ENCODE peak calls at places on chromosomes 11 and 22, in seven cellular contexts. S is adrenal gland; V is A549; A is CD8-positive, alpha-beta T cell; Q is pancreas; U is Karpas-422; Z is SK-N-SH. D is an unnamed sample.

GRCh38 chr11:48005133-48005532 is 24.8 kb downstream of the PTPRJ start:
- DNase-seq in S (no peak), V (no peak), A (peak; percentile 50), Q (no peak), U (no peak), Z (no peak), D (no peak)

GRCh38 chr11:113644605-113645004 is 61.5 kb downstream of the TMPRSS5 start:
- DNase-seq in S (no peak), V (no peak), A (no peak), Q (no peak), U (no peak), Z (peak; percentile 67), D (no peak)

GRCh38 chr22:50014655-50015401 is 2.3 kb upstream of the IL17REL start:
- DNase-seq in S (no peak), V (no peak), A (peak; percentile 24), Q (no peak), U (no peak), Z (peak; percentile 62), D (peak; percentile 44)

GRCh38 chr11:64498151-64498550 is 92.9 kb upstream of the SLC22A12 start:
- DNase-seq in S (no peak), V (no peak), A (no peak), Q (no peak), U (no peak), Z (no peak), D (no peak)

GRCh38 chr11:128685383-128686044 is 8.4 kb upstream of the FLI1 start:
- DNase-seq in S (no peak), V (no peak), A (no peak), Q (no peak), U (no peak), Z (no peak), D (no peak)

GRCh38 chr11:133937015-133937414 is 19.8 kb downstream of the IGSF9B start:
- DNase-seq in S (no peak), V (no peak), A (no peak), Q (no peak), U (no peak), Z (peak; percentile 95), D (no peak)

GRCh38 chr11:106101797-106102196 is 24.3 kb downstream of the AASDHPPT start:
- DNase-seq in S (no peak), V (peak; percentile 4), A (no peak), Q (no peak), U (no peak), Z (no peak), D (no peak)

GRCh38 chr11:44342616-44343015 is 32.7 kb upstream of the ALX4 start:
- DNase-seq in S (no peak), V (no peak), A (no peak), Q (no peak), U (no peak), Z (no peak), D (no peak)

GRCh38 chr11:62646825-62647608 is 604 bp upstream of the GANAB start:
- DNase-seq in S (no peak), V (no peak), A (no peak), Q (no peak), U (no peak), Z (peak; percentile 43), D (no peak)

GRCh38 chr22:45864959-45865496 is 111.9 kb downstream of the WNT7B start:
- DNase-seq in S (no peak), V (no peak), A (no peak), Q (no peak), U (no peak), Z (no peak), D (no peak)

GRCh38 chr22:45867906-45868555 is 108.9 kb downstream of the WNT7B start:
- DNase-seq in S (no peak), V (no peak), A (no peak), Q (no peak), U (no peak), Z (no peak), D (no peak)

GRCh38 chr22:45867118-45867905 is 109.7 kb downstream of the WNT7B start:
- DNase-seq in S (no peak), V (no peak), A (no peak), Q (no peak), U (no peak), Z (peak; percentile 87), D (peak; percentile 51)

GRCh38 chr22:45865561-45866397 is 111.2 kb downstream of the WNT7B start:
- DNase-seq in S (no peak), V (no peak), A (no peak), Q (no peak), U (no peak), Z (no peak), D (no peak)

GRCh38 chr22:45866398-45867117 is 110.4 kb downstream of the WNT7B start:
- DNase-seq in S (no peak), V (no peak), A (no peak), Q (no peak), U (no peak), Z (peak; percentile 56), D (no peak)
- H3K4me1 ChIP-seq in S (peaks cover 11% of the 10 kb centered on the region), V (peaks cover 18% of the 10 kb centered on the region), A (no peaks in the 10 kb centered on the region), Q (no peaks in the 10 kb centered on the region), U (peaks cover 2% of the 10 kb centered on the region), Z (no peaks in the 10 kb centered on the region), D (peaks cover 9% of the 10 kb centered on the region)

GRCh38 chr11:1460994-1461805 is 25.4 kb downstream of the MOB2 start:
- DNase-seq in S (peak; percentile 27), V (no peak), A (no peak), Q (no peak), U (no peak), Z (no peak), D (no peak)
- H3K27ac ChIP-seq in S (no peak overlapping the region), V (no peak overlapping the region), A (no peak overlapping the region), Q (no peak overlapping the region), U (no peak overlapping the region), Z (no peak overlapping the region), D (no peak overlapping the region)

DNA sequence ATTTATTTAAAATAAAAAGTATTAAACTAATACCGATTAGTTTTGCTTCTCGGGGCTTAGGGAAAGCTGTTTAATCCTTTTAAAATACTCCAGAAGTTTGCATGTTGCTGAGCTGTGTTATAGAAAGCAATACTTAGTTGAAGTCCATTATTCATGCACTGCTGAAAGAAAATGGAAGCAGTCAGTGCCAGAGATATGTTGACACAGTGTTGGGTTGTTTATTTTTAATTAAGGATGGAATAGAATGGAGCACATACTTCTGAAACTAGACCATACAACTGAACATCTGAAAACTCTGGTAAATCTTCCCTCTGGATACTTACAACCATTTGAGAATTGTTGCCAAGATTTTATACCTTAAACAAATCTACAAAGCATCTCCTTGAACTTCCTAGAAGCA is 282.8 kb upstream of the CCDC179 start:
- DNase-seq in S (no peak), V (no peak), A (no peak), Q (no peak), U (no peak), Z (no peak), D (peak; percentile 1)
- H3K4me1 ChIP-seq in S (no peaks in the 10 kb centered on the region), V (no peaks in the 10 kb centered on the region), A (no peaks in the 10 kb centered on the region), Q (no peaks in the 10 kb centered on the region), U (no peaks in the 10 kb centered on the region), Z (peaks cover 3% of the 10 kb centered on the region), D (no peaks in the 10 kb centered on the region)

DNA sequence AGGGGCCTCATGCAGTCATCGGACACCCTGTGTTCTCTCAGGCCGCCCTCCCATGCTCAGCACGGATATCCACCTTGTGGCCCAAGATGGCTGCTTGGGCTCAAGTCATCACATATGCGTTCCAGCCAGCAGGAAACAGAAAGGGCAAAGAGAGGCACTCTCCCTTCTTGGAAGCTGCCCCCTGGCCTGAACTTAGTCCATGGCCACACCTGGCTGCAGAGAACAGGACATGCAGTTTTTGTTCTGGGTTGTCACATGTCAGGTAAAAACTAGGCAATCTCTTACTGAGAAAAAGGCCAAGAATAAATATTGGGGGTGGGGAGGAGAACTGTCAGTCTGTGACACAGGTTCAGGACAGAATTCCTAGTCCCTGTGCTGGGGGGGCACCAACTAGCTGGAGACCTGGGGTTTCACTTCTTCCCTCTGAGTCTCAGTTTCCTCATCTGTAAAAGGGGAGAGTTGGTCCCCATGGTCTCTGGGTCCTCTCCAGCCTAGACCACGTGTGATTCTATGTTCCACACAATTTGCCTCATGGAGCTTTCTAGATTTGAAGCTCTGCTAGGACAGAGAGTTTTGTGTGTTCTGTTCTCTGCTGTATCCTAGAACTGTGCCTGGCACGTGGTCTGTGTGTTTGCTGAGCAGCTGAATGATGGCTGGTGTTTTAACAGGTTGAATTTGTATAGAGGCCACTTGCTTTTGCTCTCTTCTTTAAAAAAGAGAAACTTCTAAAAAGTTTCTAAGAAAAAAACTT is 107.2 kb upstream of the ANO1 start:
- DNase-seq in S (no peak), V (no peak), A (no peak), Q (no peak), U (no peak), Z (no peak), D (no peak)
- H3K27ac ChIP-seq in S (no peak overlapping the region), V (no peak overlapping the region), A (no peak overlapping the region), Q (no peak overlapping the region), U (no peak overlapping the region), Z (no peak overlapping the region), D (no peak overlapping the region)

D was measured in SJSA1.